ENCODE peak calls at places on chromosome 7, in five cellular contexts. E is stimulated activated CD8-positive, alpha-beta memory T cell treated with anti-CD3 and anti-CD28 coated beads, Interleukin-15, amount 100 ng/mL, for 24 hours; T is left ventricle myocardium superior; Y is endothelial cell; J is substantia nigra. P is an unnamed sample.

GRCh38 chr7:102317231-102318059 is 30.8 kb downstream of the SH2B2 start:
- DNase-seq in Y (no peak), J (no peak), E (no peak), T (no peak), P (no peak)

GRCh38 chr7:133115596-133115995 is 33.7 kb upstream of the CHCHD3 start:
- DNase-seq in J (no peak), T (no peak), Y (no peak), E (no peak), P (no peak)

GRCh38 chr7:27771111-27771510 is 31.1 kb downstream of the TAX1BP1 start:
- DNase-seq in E (no peak), T (no peak), J (no peak), Y (no peak), P (no peak)

GRCh38 chr7:106598663-106599342 is 62.2 kb downstream of the CCDC71L start:
- DNase-seq in E (peak; percentile 11), Y (peak; percentile 62), T (peak; percentile 49), J (no peak), P (peak; percentile 53)

GRCh38 chr7:91082854-91083495 is 181.3 kb upstream of the FZD1 start:
- DNase-seq in E (no peak), T (no peak), J (no peak), Y (no peak), P (no peak)

GRCh38 chr7:158289761-158290523 is 297.7 kb downstream of the PTPRN2 start:
- DNase-seq in Y (no peak), T (no peak), E (no peak), J (no peak), P (no peak)

GRCh38 chr7:136523581-136523980 is 344.9 kb upstream of the CHRM2 start:
- DNase-seq in J (no peak), Y (no peak), T (no peak), E (no peak), P (no peak)

GRCh38 chr7:120280743-120281142 is 7.8 kb downstream of the KCND2 start:
- DNase-seq in J (no peak), Y (no peak), T (no peak), E (no peak), P (no peak)

GRCh38 chr7:25846722-25847121 is 305.3 kb upstream of the NFE2L3 start:
- DNase-seq in E (no peak), J (no peak), Y (no peak), T (peak; percentile 87), P (peak; percentile 75)

GRCh38 chr7:47327698-47328391 is 254.1 kb downstream of the TNS3 start:
- DNase-seq in Y (peak; percentile 61), T (peak; percentile 96), J (peak; percentile 92), E (no peak), P (peak; percentile 79)

GRCh38 chr7:51647931-51648351 is 331.3 kb upstream of the COBL start:
- DNase-seq in Y (no peak), T (no peak), E (no peak), J (peak; percentile 31), P (no peak)

GRCh38 chr7:101112233-101112632 is 14.7 kb upstream of the SERPINE1 start:
- DNase-seq in J (no peak), Y (no peak), T (peak; percentile 86), E (no peak), P (peak; percentile 17)

GRCh38 chr7:12130664-12131063 is 80.4 kb upstream of the TMEM106B start:
- DNase-seq in J (no peak), T (no peak), E (no peak), Y (no peak), P (no peak)

GRCh38 chr7:5429253-5429856 is 5.7 kb upstream of the TNRC18 start:
- DNase-seq in Y (peak; percentile 36), E (no peak), T (peak; percentile 72), J (no peak), P (no peak)

GRCh38 chr7:84042110-84042539 is 152.5 kb downstream of the SEMA3A start:
- DNase-seq in J (no peak), E (no peak), T (no peak), Y (no peak), P (no peak)

P was measured in tibial nerve.